ENCODE peak calls at places on chromosomes 12 and 14, in five cellular contexts. H, Z, G, S and N are unnamed samples.

GRCh38 chr12:116104167-116104750 is 173.2 kb downstream of the MED13L start:
- DNase-seq in H (no peak), Z (no peak), G (no peak), S (no peak), N (no peak)

GRCh38 chr12:82522762-82523161 is 163.9 kb upstream of the TMTC2 start:
- DNase-seq in H (no peak), Z (no peak), G (no peak), S (no peak), N (no peak)

GRCh38 chr14:88535149-88535548 is 19.7 kb downstream of the PTPN21 start:
- DNase-seq in H (no peak), Z (no peak), G (peak; percentile 23), S (no peak), N (no peak)

GRCh38 chr12:105674871-105675699 is 344.6 kb downstream of the C12orf75 start:
- DNase-seq in H (no peak), Z (no peak), G (no peak), S (no peak), N (no peak)

GRCh38 chr12:109872-110271 is 43.3 kb downstream of the IQSEC3 start:
- DNase-seq in H (no peak), Z (no peak), G (no peak), S (no peak), N (no peak)

GRCh38 chr12:114841557-114842251 is 157.7 kb upstream of the TBX3 start:
- DNase-seq in H (no peak), Z (no peak), G (no peak), S (no peak), N (no peak)

GRCh38 chr14:101196795-101197590 is 293.5 kb upstream of the RTL1 start:
- DNase-seq in H (no peak), Z (no peak), G (no peak), S (no peak), N (no peak)

GRCh38 chr12:132270969-132271754 is 58.2 kb downstream of the GALNT9 start:
- DNase-seq in H (no peak), Z (no peak), G (no peak), S (no peak), N (no peak)

GRCh38 chr12:128789356-128789929 is 34.3 kb downstream of the SLC15A4 start:
- DNase-seq in H (no peak), Z (no peak), G (no peak), S (no peak), N (no peak)

DNA sequence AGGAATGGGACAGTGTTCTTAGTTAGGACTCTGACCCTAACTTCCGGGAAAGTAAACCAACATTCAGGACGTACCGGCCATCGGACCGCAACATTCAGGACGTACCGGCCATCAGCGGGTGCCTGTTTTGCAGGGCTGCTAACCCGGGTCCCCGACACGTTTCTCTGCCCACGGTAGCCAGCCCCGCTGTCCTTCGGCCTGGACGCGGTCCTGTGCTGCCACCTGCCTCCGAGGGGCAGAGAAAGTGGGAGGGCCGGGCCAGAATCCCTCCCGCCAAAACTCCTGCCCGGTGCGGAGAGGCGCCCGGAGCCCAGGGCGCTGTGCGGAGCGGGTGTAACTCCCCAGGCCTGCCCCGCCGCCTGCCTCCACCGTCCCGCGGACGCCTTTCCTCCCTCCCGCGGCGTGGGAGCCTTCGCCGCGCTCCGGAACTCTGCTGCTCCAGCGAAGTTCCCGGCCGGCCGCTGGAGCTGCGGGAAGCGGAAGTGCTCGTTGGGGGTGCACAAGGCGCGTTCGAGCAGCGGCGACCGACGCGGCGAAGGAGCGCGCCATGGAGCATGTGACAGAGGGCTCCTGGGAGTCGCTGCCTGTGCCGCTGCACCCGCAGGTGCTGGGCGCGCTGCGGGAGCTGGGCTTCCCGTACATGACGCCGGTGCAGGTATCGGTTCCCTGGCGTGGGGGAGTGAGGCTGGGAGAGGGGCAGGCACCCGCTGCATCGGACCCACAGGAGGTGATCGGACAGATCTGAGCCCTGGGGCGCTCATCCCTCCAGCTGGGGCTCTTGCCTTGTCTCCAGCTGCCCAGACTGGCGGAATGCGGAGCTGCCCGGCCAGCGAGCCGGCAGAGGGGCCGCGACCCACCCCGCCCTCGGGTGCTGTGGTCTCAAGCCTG is at the start of gene DDX55:
- DNase-seq in H (no peak), Z (peak; percentile 89), G (peak; percentile 91), S (peak; percentile 89), N (peak; percentile 90)
- TF ChIP-seq CTCF in H (peak; percentile 45), Z (peak; percentile 36), G (peak; percentile 52), S (peak; percentile 68), N (peak; percentile 48)

DNA sequence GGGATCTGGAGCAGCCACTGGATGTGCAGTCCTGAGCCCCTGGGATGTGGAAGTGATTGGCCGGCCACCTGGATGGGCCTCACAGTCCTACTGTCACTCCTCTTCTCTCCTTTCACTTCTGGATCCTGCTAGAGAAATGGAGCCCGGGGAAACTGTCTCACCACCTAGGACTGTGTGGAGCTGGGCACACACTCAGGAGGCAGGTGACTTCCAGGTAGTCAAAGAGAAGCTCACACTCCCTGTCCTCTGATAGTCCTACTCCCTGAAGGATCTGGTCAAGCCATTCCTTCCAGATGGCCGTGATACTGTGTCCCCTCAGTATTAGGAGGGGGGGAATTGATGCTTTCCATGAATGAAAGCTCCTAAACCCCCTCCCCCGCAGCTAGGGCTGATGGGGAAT is 201.1 kb downstream of the ZFP36L1 start:
- DNase-seq in H (no peak), Z (no peak), G (no peak), S (no peak), N (no peak)
- TF ChIP-seq CTCF in H (no peak), Z (no peak), G (no peak), S (no peak), N (no peak)

GRCh38 chr14:74917646-74918081 is 5.4 kb downstream of the RPS6KL1 start:
- DNase-seq in H (no peak), Z (no peak), G (no peak), S (no peak), N (no peak)
- TF ChIP-seq CTCF in H (no peak), Z (no peak), G (no peak), S (no peak), N (no peak)

GRCh38 chr12:87866602-87867292 is 162.5 kb downstream of the C12orf50 start:
- DNase-seq in H (no peak), Z (peak; percentile 2), G (peak; percentile 34), S (no peak), N (no peak)
- TF ChIP-seq CTCF in H (no peak), Z (peak; percentile 20), G (peak; percentile 35), S (peak; percentile 50), N (peak; percentile 14)